ENCODE peak calls at places on chromosomes 4 and X, in seven cellular contexts. L is transverse colon, A is sigmoid colon, Y is endothelial cell of umbilical vein, J is prostate gland, B is HCT116, T is suprapubic skin. X is an unnamed sample.

GRCh38 chr4:167274346-167274745 is 40.1 kb upstream of the SPOCK3 start:
- DNase-seq in B (no peak), L (no peak), T (no peak), J (no peak), Y (peak; percentile 15), A (no peak), X (no peak)

GRCh38 chrX:537156-537555 is 93.4 kb upstream of the SHOX start:
- DNase-seq in J (no peak), A (no peak), L (no peak), T (no peak), Y (no peak), B (no peak), X (no peak)

GRCh38 chr4:147157860-147158701 is 212.4 kb upstream of the TTC29 start:
- DNase-seq in L (peak; percentile 9), B (no peak), Y (peak; percentile 36), A (no peak), T (peak; percentile 79), J (no peak), X (no peak)

GRCh38 chr4:6471303-6472007 is 959 bp downstream of the PPP2R2C start:
- DNase-seq in L (no peak), T (peak; percentile 78), B (no peak), Y (no peak), J (no peak), A (peak; percentile 34), X (peak; percentile 70)

GRCh38 chrX:120755066-120755846 is 120.4 kb downstream of the CT47B1 start:
- DNase-seq in A (no peak), L (peak; percentile 47), B (no peak), Y (no peak), J (no peak), T (no peak), X (no peak)

GRCh38 chr4:38152305-38152704 is 192.1 kb downstream of the PTTG2 start:
- DNase-seq in Y (no peak), L (no peak), T (no peak), A (no peak), B (no peak), J (no peak), X (no peak)

GRCh38 chr4:15470149-15470520 is 453 bp downstream of the CC2D2A start:
- DNase-seq in Y (no peak), A (no peak), B (no peak), J (no peak), T (no peak), L (no peak), X (no peak)

GRCh38 chrX:131626681-131627296 is 82.9 kb downstream of the OR13H1 start:
- DNase-seq in L (no peak), A (no peak), Y (no peak), T (no peak), B (peak; percentile 1), J (no peak), X (no peak)

GRCh38 chrX:22300130-22300529 is 27.4 kb downstream of the CBLL2 start:
- DNase-seq in A (peak; percentile 65), L (no peak), Y (peak; percentile 44), B (peak; percentile 45), T (no peak), J (peak; percentile 5), X (no peak)

GRCh38 chr4:141329174-141329569 is 108.5 kb downstream of the ZNF330 start:
- DNase-seq in L (no peak), B (no peak), Y (no peak), J (peak; percentile 10), T (no peak), A (no peak), X (no peak)

GRCh38 chr4:124459196-124459921 is 253.2 kb downstream of the ANKRD50 start:
- DNase-seq in L (no peak), B (no peak), J (no peak), A (no peak), Y (no peak), T (no peak), X (no peak)

GRCh38 chr4:98203406-98204235 is 57.6 kb upstream of the RAP1GDS1 start:
- DNase-seq in T (no peak), J (no peak), Y (no peak), B (no peak), A (no peak), L (no peak), X (no peak)

GRCh38 chr4:55178226-55179005 is 53.0 kb upstream of the KDR start:
- DNase-seq in T (no peak), B (no peak), L (no peak), A (no peak), Y (peak; percentile 81), J (no peak), X (no peak)

GRCh38 chr4:159002950-159003349 is 99.9 kb upstream of the RAPGEF2 start:
- DNase-seq in A (no peak), B (no peak), J (no peak), L (no peak), Y (peak; percentile 96), T (no peak), X (no peak)

GRCh38 chrX:27451324-27451723 is 11.8 kb downstream of the PPP4R3C start:
- DNase-seq in A (no peak), J (no peak), T (no peak), B (no peak), Y (no peak), L (no peak), X (no peak)

GRCh38 chrX:123203772-123204171 is 19.7 kb downstream of the GRIA3 start:
- DNase-seq in T (no peak), L (no peak), B (no peak), J (no peak), Y (no peak), A (no peak), X (no peak)

GRCh38 chr4:95627004-95627403 is 78.2 kb upstream of the UNC5C start:
- DNase-seq in T (no peak), J (no peak), L (no peak), B (no peak), A (no peak), Y (no peak), X (no peak)

GRCh38 chr4:185955817-185956542 is 113.0 kb upstream of the TLR3 start:
- DNase-seq in B (no peak), L (no peak), T (no peak), Y (no peak), A (no peak), J (peak; percentile 16), X (no peak)

GRCh38 chr4:123939621-123940020 is 543.0 kb downstream of the SPRY1 start:
- DNase-seq in B (peak; percentile 13), A (no peak), L (no peak), J (no peak), T (no peak), Y (peak; percentile 86), X (no peak)

GRCh38 chr4:114658179-114658578 is 59.6 kb downstream of the UGT8 start:
- DNase-seq in T (no peak), Y (no peak), L (no peak), B (no peak), A (no peak), J (no peak), X (no peak)

GRCh38 chr4:40856836-40857362 is 107.1 kb downstream of the NSUN7 start:
- DNase-seq in Y (peak; percentile 42), J (peak; percentile 45), A (peak; percentile 77), B (no peak), L (peak; percentile 38), T (no peak), X (no peak)

GRCh38 chr4:139913995-139914394 is 240.0 kb downstream of the MAML3 start:
- DNase-seq in J (no peak), A (no peak), Y (no peak), L (no peak), T (no peak), B (no peak), X (no peak)

GRCh38 chr4:121958777-121959176 is 6.9 kb upstream of the TRPC3 start:
- DNase-seq in L (no peak), T (no peak), Y (no peak), J (no peak), A (no peak), B (no peak), X (no peak)
- TF ChIP-seq POLR2AphosphoS5 in L (no peak), T (no peak), Y (no peak), J (no peak), A (no peak), B (no peak), X (no peak)

GRCh38 chr4:93865650-93866049 is 37.1 kb downstream of the ATOH1 start:
- DNase-seq in A (no peak), T (no peak), J (no peak), Y (no peak), L (no peak), B (no peak), X (no peak)

GRCh38 chr4:93870876-93871458 is 42.4 kb downstream of the ATOH1 start:
- DNase-seq in L (peak; percentile 83), T (no peak), A (no peak), J (no peak), Y (no peak), B (no peak), X (no peak)

GRCh38 chr4:93867416-93868001 is 39.0 kb downstream of the ATOH1 start:
- DNase-seq in Y (no peak), T (no peak), A (no peak), L (no peak), J (no peak), B (no peak), X (no peak)
- H3K27ac ChIP-seq in Y (no peak overlapping the region), T (no peak overlapping the region), A (no peak overlapping the region), L (no peak overlapping the region), J (no peak overlapping the region), B (no peak overlapping the region), X (no peak overlapping the region)

GRCh38 chr4:118872181-118872580 is 16.5 kb upstream of the SYNPO2 start:
- DNase-seq in Y (no peak), L (no peak), B (no peak), A (no peak), J (no peak), T (no peak), X (no peak)

GRCh38 chr4:118865091-118865708 is 23.5 kb upstream of the SYNPO2 start:
- DNase-seq in T (no peak), B (peak; percentile 64), J (peak; percentile 55), A (no peak), Y (peak; percentile 64), L (peak; percentile 20), X (no peak)

GRCh38 chr4:118869808-118870342 is 18.8 kb upstream of the SYNPO2 start:
- DNase-seq in T (no peak), A (no peak), L (no peak), J (no peak), B (no peak), Y (peak; percentile 71), X (no peak)

GRCh38 chr4:118867311-118868067 is 21.2 kb upstream of the SYNPO2 start:
- DNase-seq in T (no peak), J (no peak), B (no peak), Y (no peak), A (no peak), L (no peak), X (no peak)
- TF ChIP-seq POLR2A in T (no peak), J (no peak), B (no peak), Y (no peak), A (no peak), L (no peak), X (no peak)

DNA sequence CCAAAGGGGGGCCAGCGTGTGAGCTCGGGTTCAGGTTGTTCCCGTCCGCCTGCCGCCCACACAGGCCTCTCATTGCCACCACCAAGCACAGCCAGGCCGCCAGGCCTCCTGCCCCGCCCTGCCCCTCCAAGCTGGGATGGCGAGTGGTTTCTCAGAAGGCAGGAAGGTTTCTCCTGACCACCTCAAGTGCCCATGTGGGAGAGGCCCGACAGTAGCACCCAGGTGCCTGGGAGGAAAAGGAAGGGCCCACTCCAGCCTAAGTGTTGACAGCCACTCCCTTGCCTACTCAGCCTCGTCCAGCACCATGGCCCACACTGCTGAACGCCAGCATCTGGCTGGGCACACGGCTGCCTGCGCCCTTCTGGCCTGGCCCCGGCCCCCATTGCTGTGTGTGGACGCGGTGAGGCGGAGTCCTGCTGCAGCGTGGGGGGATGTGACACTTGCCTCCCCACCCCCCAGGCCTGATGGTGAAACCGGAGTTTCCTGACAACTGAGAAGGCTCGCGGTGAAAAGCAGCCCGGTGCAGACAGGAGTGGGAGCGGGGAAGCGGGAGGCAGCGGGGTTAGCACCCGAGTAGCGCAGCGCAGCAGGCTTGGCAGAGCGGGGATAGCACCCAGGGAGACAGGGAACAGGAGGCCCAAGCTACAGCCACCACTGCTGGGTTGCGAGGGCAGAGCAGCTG is 19.2 kb downstream of the FLNA start:
- DNase-seq in B (no peak), T (no peak), Y (no peak), A (no peak), J (no peak), L (no peak), X (no peak)
- TF ChIP-seq POLR2AphosphoS5 in B (no peak), T (no peak), Y (no peak), A (no peak), J (no peak), L (no peak), X (no peak)

X was measured in vagina.